ENCODE peak calls at places on chromosome 19, in ten cellular contexts. C is mesothelial cell of epicardium; Q is T-helper 2 cell; J is AG10803; Y is NCI-H1694 treated with DMSO at 0.1 percent for 48 hours; H is pancreas; F is activated naive CD4-positive, alpha-beta T cell treated with anti-CD3 and anti-CD28 coated beads for 36 hours; W is SW 1271; G is germinal center; M is mucosa of descending colon. L is an unnamed sample.

GRCh38 chr19:48770223-48770622 is 14.9 kb downstream of the FGF21 start:
- DNase-seq in C (no peak), Q (no peak), J (peak; percentile 81), Y (no peak), H (no peak), F (no peak), W (no peak), G (no peak), M (no peak), L (no peak)

GRCh38 chr19:952049-952679 is 26.3 kb downstream of the ARID3A start:
- DNase-seq in C (no peak), Q (no peak), J (no peak), Y (no peak), H (no peak), F (no peak), W (no peak), G (no peak), M (no peak), L (no peak)

GRCh38 chr19:50835785-50836542 is 2.6 kb upstream of the KLK15 start:
- DNase-seq in C (peak; percentile 91), Q (peak; percentile 39), J (peak; percentile 31), Y (no peak), H (peak; percentile 95), F (peak; percentile 78), W (peak; percentile 43), G (peak; percentile 88), M (peak; percentile 87), L (peak; percentile 88)

GRCh38 chr19:40223135-40223822 is 3.2 kb downstream of the CCNP start:
- DNase-seq in C (no peak), Q (no peak), J (no peak), Y (no peak), H (peak; percentile 47), F (peak; percentile 40), W (no peak), G (no peak), M (no peak), L (peak; percentile 76)

GRCh38 chr19:8635422-8635821 is 5.0 kb downstream of the NFILZ start:
- DNase-seq in C (no peak), Q (no peak), J (peak; percentile 76), Y (no peak), H (no peak), F (no peak), W (peak; percentile 69), G (no peak), M (no peak), L (no peak)

GRCh38 chr19:45547965-45548609 is 36.5 kb downstream of the OPA3 start:
- DNase-seq in C (no peak), Q (no peak), J (peak; percentile 31), Y (no peak), H (no peak), F (no peak), W (no peak), G (no peak), M (peak; percentile 85), L (peak; percentile 85)

GRCh38 chr19:16324064-16324383 is 602 bp upstream of the KLF2 start:
- DNase-seq in C (no peak), Q (no peak), J (no peak), Y (no peak), H (no peak), F (no peak), W (no peak), G (no peak), M (no peak), L (no peak)

GRCh38 chr19:18340990-18341868 is 831 bp downstream of the PGPEP1 start:
- DNase-seq in C (no peak), Q (no peak), J (peak; percentile 52), Y (peak; percentile 42), H (peak; percentile 66), F (peak; percentile 84), W (peak; percentile 27), G (peak; percentile 69), M (peak; percentile 86), L (peak; percentile 82)

GRCh38 chr19:18254546-18255500 is 19.4 kb downstream of the IQCN start:
- DNase-seq in C (no peak), Q (no peak), J (no peak), Y (no peak), H (peak; percentile 48), F (no peak), W (no peak), G (peak; percentile 60), M (peak; percentile 82), L (peak; percentile 78)

GRCh38 chr19:42544146-42544545 is 15.9 kb upstream of the CEACAM1 start:
- DNase-seq in C (no peak), Q (no peak), J (no peak), Y (no peak), H (no peak), F (no peak), W (no peak), G (no peak), M (peak; percentile 17), L (no peak)

GRCh38 chr19:6611441-6611852 is 20.5 kb upstream of the CD70 start:
- DNase-seq in C (no peak), Q (no peak), J (peak; percentile 57), Y (no peak), H (no peak), F (no peak), W (no peak), G (no peak), M (no peak), L (no peak)

GRCh38 chr19:48500830-48501445 is 10.7 kb downstream of the LMTK3 start:
- DNase-seq in C (no peak), Q (no peak), J (no peak), Y (no peak), H (no peak), F (no peak), W (no peak), G (no peak), M (no peak), L (no peak)

GRCh38 chr19:14472202-14472961 is 2.8 kb downstream of the PTGER1 start:
- DNase-seq in C (peak; percentile 96), Q (peak; percentile 83), J (peak; percentile 34), Y (peak; percentile 28), H (peak; percentile 62), F (peak; percentile 83), W (no peak), G (peak; percentile 91), M (peak; percentile 73), L (peak; percentile 85)

GRCh38 chr19:50266896-50267295 is 62.3 kb downstream of the KCNC3 start:
- DNase-seq in C (no peak), Q (no peak), J (no peak), Y (no peak), H (no peak), F (peak; percentile 52), W (no peak), G (peak; percentile 82), M (peak; percentile 66), L (peak; percentile 73)

GRCh38 chr19:3243851-3244700 is 19.6 kb downstream of the CELF5 start:
- DNase-seq in C (peak; percentile 75), Q (no peak), J (peak; percentile 46), Y (no peak), H (peak; percentile 27), F (peak; percentile 73), W (no peak), G (no peak), M (no peak), L (peak; percentile 63)

GRCh38 chr19:15453091-15453498 is 3.3 kb upstream of the WIZ start:
- DNase-seq in C (no peak), Q (no peak), J (no peak), Y (no peak), H (peak; percentile 40), F (no peak), W (no peak), G (no peak), M (no peak), L (no peak)

GRCh38 chr19:45973564-45974338 is at the start of gene NOVA2:
- DNase-seq in C (peak; percentile 62), Q (no peak), J (peak; percentile 26), Y (peak; percentile 54), H (peak; percentile 45), F (peak; percentile 50), W (no peak), G (peak; percentile 85), M (peak; percentile 57), L (peak; percentile 33)

GRCh38 chr19:49907745-49908446 is 11.2 kb upstream of the IL4I1 start:
- DNase-seq in C (no peak), Q (no peak), J (no peak), Y (no peak), H (no peak), F (no peak), W (no peak), G (peak; percentile 70), M (no peak), L (no peak)

L was measured in colonic mucosa.